ENCODE peak calls at places on chromosomes 12 and 14, in six cellular contexts. One of them, this sample, is unnamed.

GRCh38 chr12:25698782-25699181 is 145.7 kb upstream of the LMNTD1 start:
- DNase-seq in pancreas: no peak
- DNase-seq in HL-60: no peak
- DNase-seq in GM12865: no peak
- DNase-seq in GM23338: no peak
- DNase-seq in cardiac fibroblast: peak; percentile 31
- DNase-seq in this sample: no peak

GRCh38 chr12:107320031-107320928 is 226.9 kb upstream of the CRY1 start:
- DNase-seq in cardiac fibroblast: peak; percentile 29
- DNase-seq in GM23338: peak; percentile 76
- DNase-seq in pancreas: peak; percentile 35
- DNase-seq in GM12865: no peak
- DNase-seq in HL-60: peak; percentile 70
- DNase-seq in this sample: no peak

GRCh38 chr14:76867536-76868452 is 41.6 kb downstream of the LRRC74A start:
- DNase-seq in GM12865: peak; percentile 24
- DNase-seq in cardiac fibroblast: no peak
- DNase-seq in HL-60: peak; percentile 82
- DNase-seq in pancreas: no peak
- DNase-seq in GM23338: no peak
- DNase-seq in this sample: no peak

GRCh38 chr14:64762044-64763034 is 58.1 kb downstream of the PLEKHG3 start:
- DNase-seq in cardiac fibroblast: peak; percentile 98
- DNase-seq in HL-60: no peak
- DNase-seq in GM12865: no peak
- DNase-seq in pancreas: peak; percentile 87
- DNase-seq in GM23338: no peak
- DNase-seq in this sample: peak; percentile 77

GRCh38 chr12:68378859-68379628 is 46.9 kb upstream of the MDM1 start:
- DNase-seq in cardiac fibroblast: peak; percentile 46
- DNase-seq in GM23338: no peak
- DNase-seq in pancreas: no peak
- DNase-seq in GM12865: no peak
- DNase-seq in HL-60: peak; percentile 90
- DNase-seq in this sample: no peak

GRCh38 chr12:232731-233614 is 19.0 kb upstream of the SLC6A12 start:
- DNase-seq in pancreas: peak; percentile 8
- DNase-seq in HL-60: peak; percentile 80
- DNase-seq in GM12865: no peak
- DNase-seq in cardiac fibroblast: no peak
- DNase-seq in GM23338: no peak
- DNase-seq in this sample: no peak

GRCh38 chr14:103086771-103087342 is 2.8 kb downstream of the LBHD2 start:
- DNase-seq in GM23338: no peak
- DNase-seq in HL-60: no peak
- DNase-seq in pancreas: no peak
- DNase-seq in cardiac fibroblast: no peak
- DNase-seq in GM12865: no peak
- DNase-seq in this sample: no peak

GRCh38 chr12:61348871-61349270 is 911.3 kb upstream of the USP15 start:
- DNase-seq in cardiac fibroblast: no peak
- DNase-seq in HL-60: no peak
- DNase-seq in GM23338: no peak
- DNase-seq in GM12865: no peak
- DNase-seq in pancreas: no peak
- DNase-seq in this sample: no peak

GRCh38 chr14:103367995-103368394 is 17.2 kb upstream of the MARK3 start:
- DNase-seq in GM23338: no peak
- DNase-seq in HL-60: no peak
- DNase-seq in cardiac fibroblast: no peak
- DNase-seq in pancreas: no peak
- DNase-seq in GM12865: no peak
- DNase-seq in this sample: no peak

GRCh38 chr14:81474156-81474492 is 59.5 kb downstream of the SEL1L start:
- DNase-seq in HL-60: no peak
- DNase-seq in GM12865: peak; percentile 82
- DNase-seq in cardiac fibroblast: no peak
- DNase-seq in pancreas: no peak
- DNase-seq in GM23338: no peak
- DNase-seq in this sample: no peak

GRCh38 chr12:97555547-97556200 is 93.1 kb downstream of the RMST start:
- DNase-seq in GM23338: no peak
- DNase-seq in HL-60: no peak
- DNase-seq in pancreas: no peak
- DNase-seq in cardiac fibroblast: no peak
- DNase-seq in GM12865: no peak
- DNase-seq in this sample: no peak

GRCh38 chr14:79016828-79017505 is 846.8 kb downstream of the NRXN3 start:
- DNase-seq in GM23338: no peak
- DNase-seq in HL-60: no peak
- DNase-seq in cardiac fibroblast: peak; percentile 63
- DNase-seq in pancreas: no peak
- DNase-seq in GM12865: no peak
- DNase-seq in this sample: peak; percentile 62

GRCh38 chr14:54116972-54117371 is 160.3 kb upstream of the BMP4 start:
- DNase-seq in cardiac fibroblast: no peak
- DNase-seq in GM12865: no peak
- DNase-seq in pancreas: no peak
- DNase-seq in GM23338: no peak
- DNase-seq in HL-60: no peak
- DNase-seq in this sample: no peak

DNA sequence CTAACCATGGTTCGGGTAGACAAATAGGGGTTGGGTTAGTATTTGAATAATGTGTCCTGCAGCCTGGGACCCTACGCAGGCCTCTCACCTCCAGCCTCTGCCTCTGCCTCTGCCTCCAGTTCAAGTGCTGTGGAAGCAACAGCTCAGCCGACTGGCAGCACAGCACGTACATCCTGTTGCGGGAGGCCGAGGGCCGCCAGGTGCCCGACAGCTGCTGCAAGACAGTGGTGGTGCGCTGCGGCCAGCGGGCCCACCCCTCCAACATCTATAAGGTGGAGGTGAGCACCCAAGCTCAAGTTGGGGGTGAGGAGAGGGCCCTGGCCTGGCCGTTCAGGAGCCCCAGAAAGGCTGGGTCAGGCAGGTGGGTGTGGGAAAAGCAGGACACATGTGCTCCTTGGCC is 55.9 kb downstream of the TSPAN11 start:
- DNase-seq in cardiac fibroblast: no peak
- DNase-seq in GM12865: no peak
- DNase-seq in GM23338: no peak
- DNase-seq in pancreas: no peak
- DNase-seq in HL-60: no peak
- DNase-seq in this sample: no peak
- H3K4me3 ChIP-seq in cardiac fibroblast: no peak overlapping the region
- H3K4me3 ChIP-seq in GM12865: no peak overlapping the region
- H3K4me3 ChIP-seq in GM23338: no peak overlapping the region
- H3K4me3 ChIP-seq in pancreas: no peak overlapping the region
- H3K4me3 ChIP-seq in HL-60: no peak overlapping the region
- H3K4me3 ChIP-seq in this sample: no peak overlapping the region

GRCh38 chr14:104398656-104399055 is 180.9 kb upstream of the C14orf180 start:
- DNase-seq in pancreas: no peak
- DNase-seq in GM12865: no peak
- DNase-seq in HL-60: no peak
- DNase-seq in GM23338: no peak
- DNase-seq in cardiac fibroblast: no peak
- DNase-seq in this sample: no peak

GRCh38 chr14:104401785-104402184 is 177.8 kb upstream of the C14orf180 start:
- DNase-seq in GM23338: no peak
- DNase-seq in HL-60: no peak
- DNase-seq in pancreas: no peak
- DNase-seq in cardiac fibroblast: no peak
- DNase-seq in GM12865: no peak
- DNase-seq in this sample: no peak

GRCh38 chr14:104397956-104398355 is 181.6 kb upstream of the C14orf180 start:
- DNase-seq in pancreas: no peak
- DNase-seq in GM23338: no peak
- DNase-seq in GM12865: no peak
- DNase-seq in HL-60: no peak
- DNase-seq in cardiac fibroblast: no peak
- DNase-seq in this sample: no peak

GRCh38 chr14:104400355-104400754 is 179.2 kb upstream of the C14orf180 start:
- DNase-seq in GM12865: no peak
- DNase-seq in pancreas: no peak
- DNase-seq in GM23338: no peak
- DNase-seq in cardiac fibroblast: no peak
- DNase-seq in HL-60: no peak
- DNase-seq in this sample: no peak

DNA sequence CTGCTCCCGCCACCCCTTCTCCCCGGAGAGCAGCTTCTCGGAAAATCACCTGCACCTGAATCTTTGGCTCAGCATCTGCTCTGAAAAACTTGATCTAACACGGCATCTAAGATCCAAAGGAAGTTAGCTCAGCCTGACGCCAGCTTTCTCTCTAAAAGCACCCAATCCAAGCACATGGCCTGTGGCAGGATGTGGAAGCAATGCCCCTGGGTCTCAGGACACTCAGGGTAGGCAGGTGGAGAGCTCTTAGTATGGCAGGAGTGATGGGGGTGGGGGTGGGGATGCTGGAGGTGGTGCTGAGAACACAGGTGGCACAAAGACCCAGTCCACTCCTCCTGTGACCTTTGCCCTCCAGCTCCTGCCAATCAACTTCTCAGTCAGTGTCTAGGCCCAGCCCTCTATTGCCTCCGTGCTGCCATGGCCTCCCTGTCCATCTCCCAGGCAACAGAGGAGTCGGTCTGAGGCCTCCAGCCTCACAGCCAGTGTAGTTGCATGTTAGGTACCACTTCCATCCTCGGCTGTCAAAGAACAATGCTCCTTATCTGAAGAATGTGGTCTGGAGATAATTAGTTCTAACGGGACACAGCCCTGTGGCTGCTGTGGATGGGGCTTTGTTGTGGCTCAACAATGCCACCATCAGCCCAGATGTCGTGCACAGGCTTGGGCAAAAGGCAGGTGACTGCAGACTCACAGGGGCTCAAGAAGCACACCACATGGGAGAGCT is 180.0 kb upstream of the C14orf180 start:
- DNase-seq in GM12865: no peak
- DNase-seq in pancreas: no peak
- DNase-seq in cardiac fibroblast: no peak
- DNase-seq in HL-60: no peak
- DNase-seq in GM23338: no peak
- DNase-seq in this sample: no peak
- TF ChIP-seq CTCF in GM12865: no peak
- TF ChIP-seq CTCF in pancreas: no peak
- TF ChIP-seq CTCF in cardiac fibroblast: no peak
- TF ChIP-seq CTCF in HL-60: no peak
- TF ChIP-seq CTCF in GM23338: peak; percentile 17
- TF ChIP-seq CTCF in this sample: no peak

DNA sequence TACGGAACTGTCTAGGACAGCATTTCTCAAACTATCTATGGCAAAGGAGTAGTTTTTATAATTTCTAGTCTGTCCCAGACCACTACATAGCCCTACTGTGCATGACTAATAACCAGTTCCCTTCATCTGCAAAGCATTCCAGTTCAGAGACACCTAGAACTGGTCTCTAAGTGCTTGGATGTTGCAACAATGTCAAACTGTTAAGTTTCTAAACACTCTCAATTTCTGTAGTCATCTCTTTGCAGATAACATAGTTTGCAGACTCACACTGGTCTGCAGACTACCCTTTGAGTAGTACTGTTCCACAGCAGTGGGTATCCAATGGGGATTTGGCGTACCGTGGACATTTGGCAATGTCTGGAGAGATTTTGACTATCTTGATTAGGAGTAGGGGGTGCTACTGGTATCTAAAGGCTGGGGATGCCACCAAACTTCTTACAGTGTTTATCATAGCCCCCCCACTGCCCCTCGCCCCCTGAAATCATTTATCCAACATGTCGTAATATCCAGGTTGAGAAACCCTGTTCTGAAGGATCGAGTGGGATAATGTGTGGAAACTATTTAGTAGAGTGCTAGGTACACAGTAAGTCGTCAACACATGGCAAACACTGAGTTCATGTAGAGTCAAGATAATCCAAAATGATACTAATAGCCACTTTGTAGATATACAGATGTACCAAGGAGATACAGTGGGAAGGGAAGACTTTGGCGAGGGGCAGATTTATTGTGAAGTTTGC is 1.7 kb downstream of the C12orf76 start:
- DNase-seq in GM23338: no peak
- DNase-seq in cardiac fibroblast: peak; percentile 17
- DNase-seq in pancreas: no peak
- DNase-seq in HL-60: peak; percentile 44
- DNase-seq in GM12865: no peak
- DNase-seq in this sample: no peak
- H3K4me3 ChIP-seq in GM23338: no peak overlapping the region
- H3K4me3 ChIP-seq in cardiac fibroblast: no peak overlapping the region
- H3K4me3 ChIP-seq in pancreas: no peak overlapping the region
- H3K4me3 ChIP-seq in HL-60: no peak overlapping the region
- H3K4me3 ChIP-seq in GM12865: no peak overlapping the region
- H3K4me3 ChIP-seq in this sample: peak overlapping the region; percentile 91

GRCh38 chr12:55972906-55973597 is 826 bp upstream of the RAB5B start:
- DNase-seq in HL-60: peak; percentile 30
- DNase-seq in GM12865: peak; percentile 44
- DNase-seq in cardiac fibroblast: peak; percentile 66
- DNase-seq in GM23338: no peak
- DNase-seq in pancreas: peak; percentile 24
- DNase-seq in this sample: no peak

GRCh38 chr12:55974308-55974724 is 438 bp downstream of the RAB5B start:
- DNase-seq in HL-60: peak; percentile 66
- DNase-seq in pancreas: no peak
- DNase-seq in cardiac fibroblast: peak; percentile 58
- DNase-seq in GM23338: peak; percentile 79
- DNase-seq in GM12865: peak; percentile 59
- DNase-seq in this sample: no peak

GRCh38 chr12:55972045-55972843 is 1.6 kb upstream of the RAB5B start:
- DNase-seq in GM12865: no peak
- DNase-seq in pancreas: no peak
- DNase-seq in cardiac fibroblast: peak; percentile 75
- DNase-seq in GM23338: peak; percentile 46
- DNase-seq in HL-60: no peak
- DNase-seq in this sample: no peak

GRCh38 chr12:55970775-55971174 is 3.1 kb upstream of the RAB5B start:
- DNase-seq in GM23338: no peak
- DNase-seq in cardiac fibroblast: peak; percentile 60
- DNase-seq in pancreas: no peak
- DNase-seq in HL-60: no peak
- DNase-seq in GM12865: no peak
- DNase-seq in this sample: no peak

DNA sequence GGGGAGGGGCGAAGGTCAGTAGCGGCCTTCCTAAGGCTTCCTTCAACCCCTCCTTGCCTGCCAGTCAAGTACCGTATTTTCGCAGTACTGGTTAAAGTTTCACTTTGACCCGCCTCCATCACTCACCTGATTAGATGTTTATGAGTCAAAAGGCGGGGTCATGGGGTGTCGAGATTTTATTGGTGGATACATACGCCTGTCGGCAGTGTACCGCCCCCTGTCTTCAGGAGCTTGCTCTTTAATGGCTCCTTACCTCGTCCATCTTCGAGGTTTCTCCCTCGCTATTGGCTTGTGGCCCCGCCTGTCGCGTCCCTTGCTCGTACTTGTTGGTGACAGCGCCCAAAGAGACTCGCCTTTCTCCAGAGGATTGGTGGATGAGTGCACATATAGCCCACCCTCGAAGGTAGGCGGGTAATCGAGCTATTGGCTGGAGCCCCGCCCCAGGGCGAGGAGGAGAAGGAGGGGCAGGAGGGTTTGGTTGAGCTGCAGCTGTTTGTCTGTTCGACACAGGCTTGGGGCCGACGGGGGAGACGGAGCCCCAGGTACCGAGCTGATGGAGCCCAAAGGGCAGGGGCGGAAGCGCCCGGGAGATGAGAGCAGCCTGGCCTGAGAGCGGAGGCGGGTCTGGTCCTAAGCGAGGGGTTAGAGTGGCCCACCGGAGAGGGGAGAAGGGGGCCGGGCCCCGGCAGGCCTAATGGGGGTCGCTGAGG is at the start of gene RAB5B:
- DNase-seq in cardiac fibroblast: peak; percentile 100
- DNase-seq in pancreas: peak; percentile 100
- DNase-seq in GM12865: peak; percentile 100
- DNase-seq in HL-60: peak; percentile 100
- DNase-seq in GM23338: peak; percentile 100
- DNase-seq in this sample: peak; percentile 100
- TF ChIP-seq CTCF in cardiac fibroblast: peak; percentile 29
- TF ChIP-seq CTCF in pancreas: peak; percentile 19
- TF ChIP-seq CTCF in GM12865: no peak
- TF ChIP-seq CTCF in HL-60: no peak
- TF ChIP-seq CTCF in GM23338: no peak
- TF ChIP-seq CTCF in this sample: no peak